ENCODE peak calls at places on chromosomes 2 and 18, in seven cellular contexts. One of them, this sample, is unnamed.

GRCh38 chr2:147636238-147636887 is 208.5 kb upstream of the ACVR2A start:
- DNase-seq in IMR-90: peak
- DNase-seq in upper lobe of right lung: no peak
- DNase-seq in brain microvascular endothelial cell: no peak
- DNase-seq in breast epithelium: no peak
- DNase-seq in thyroid gland: no peak
- DNase-seq in A673: no peak
- DNase-seq in this sample: no peak

GRCh38 chr2:229032596-229033234 is 238.4 kb downstream of the PID1 start:
- DNase-seq in breast epithelium: no peak
- DNase-seq in IMR-90: no peak
- DNase-seq in upper lobe of right lung: no peak
- DNase-seq in thyroid gland: no peak
- DNase-seq in A673: no peak
- DNase-seq in brain microvascular endothelial cell: no peak
- DNase-seq in this sample: no peak

GRCh38 chr18:8616026-8616401 is 6.8 kb downstream of the RAB12 start:
- DNase-seq in upper lobe of right lung: no peak
- DNase-seq in brain microvascular endothelial cell: no peak
- DNase-seq in breast epithelium: no peak
- DNase-seq in A673: no peak
- DNase-seq in IMR-90: no peak
- DNase-seq in thyroid gland: no peak
- DNase-seq in this sample: no peak

GRCh38 chr2:169222665-169223064 is 139.7 kb downstream of the LRP2 start:
- DNase-seq in A673: no peak
- DNase-seq in thyroid gland: no peak
- DNase-seq in brain microvascular endothelial cell: no peak
- DNase-seq in upper lobe of right lung: no peak
- DNase-seq in breast epithelium: no peak
- DNase-seq in IMR-90: no peak
- DNase-seq in this sample: no peak

GRCh38 chr2:222310747-222311320 is 12.0 kb upstream of the PAX3 start:
- DNase-seq in upper lobe of right lung: no peak
- DNase-seq in IMR-90: no peak
- DNase-seq in breast epithelium: no peak
- DNase-seq in brain microvascular endothelial cell: no peak
- DNase-seq in thyroid gland: no peak
- DNase-seq in A673: no peak
- DNase-seq in this sample: no peak

GRCh38 chr2:2801458-2801857 is 470.4 kb upstream of the MYT1L start:
- DNase-seq in brain microvascular endothelial cell: no peak
- DNase-seq in upper lobe of right lung: no peak
- DNase-seq in IMR-90: no peak
- DNase-seq in breast epithelium: no peak
- DNase-seq in A673: no peak
- DNase-seq in thyroid gland: no peak
- DNase-seq in this sample: no peak

GRCh38 chr2:210558708-210559107 is 2.3 kb downstream of the CPS1 start:
- DNase-seq in brain microvascular endothelial cell: peak
- DNase-seq in IMR-90: no peak
- DNase-seq in A673: peak
- DNase-seq in thyroid gland: no peak
- DNase-seq in upper lobe of right lung: no peak
- DNase-seq in breast epithelium: no peak
- DNase-seq in this sample: peak

GRCh38 chr18:33579147-33579867 is 1.3 kb downstream of the ASXL3 start:
- DNase-seq in upper lobe of right lung: no peak
- DNase-seq in A673: no peak
- DNase-seq in breast epithelium: no peak
- DNase-seq in thyroid gland: peak
- DNase-seq in IMR-90: no peak
- DNase-seq in brain microvascular endothelial cell: no peak
- DNase-seq in this sample: no peak

GRCh38 chr2:205858781-205859478 is 176.6 kb downstream of the NRP2 start:
- DNase-seq in breast epithelium: no peak
- DNase-seq in brain microvascular endothelial cell: peak
- DNase-seq in thyroid gland: peak
- DNase-seq in A673: no peak
- DNase-seq in upper lobe of right lung: no peak
- DNase-seq in IMR-90: peak
- DNase-seq in this sample: no peak

GRCh38 chr18:34548120-34548972 is 161.8 kb upstream of the DTNA start:
- DNase-seq in breast epithelium: no peak
- DNase-seq in thyroid gland: no peak
- DNase-seq in brain microvascular endothelial cell: no peak
- DNase-seq in upper lobe of right lung: no peak
- DNase-seq in A673: no peak
- DNase-seq in IMR-90: no peak
- DNase-seq in this sample: no peak

GRCh38 chr2:112648081-112648480 is 2.3 kb downstream of the SLC20A1 start:
- DNase-seq in IMR-90: no peak
- DNase-seq in upper lobe of right lung: no peak
- DNase-seq in A673: peak
- DNase-seq in breast epithelium: no peak
- DNase-seq in thyroid gland: no peak
- DNase-seq in brain microvascular endothelial cell: no peak
- DNase-seq in this sample: no peak
- H3K4me3 ChIP-seq in IMR-90: no peak
- H3K4me3 ChIP-seq in upper lobe of right lung: peak
- H3K4me3 ChIP-seq in A673: peak
- H3K4me3 ChIP-seq in breast epithelium: no peak
- H3K4me3 ChIP-seq in thyroid gland: no peak
- H3K4me3 ChIP-seq in brain microvascular endothelial cell: peak
- H3K4me3 ChIP-seq in this sample: peak

GRCh38 chr18:74965682-74966081 is 243.3 kb downstream of the PTGR3 start:
- DNase-seq in brain microvascular endothelial cell: no peak
- DNase-seq in thyroid gland: no peak
- DNase-seq in IMR-90: no peak
- DNase-seq in breast epithelium: no peak
- DNase-seq in A673: no peak
- DNase-seq in upper lobe of right lung: no peak
- DNase-seq in this sample: no peak

GRCh38 chr18:74963820-74964446 is 245.0 kb downstream of the PTGR3 start:
- DNase-seq in upper lobe of right lung: no peak
- DNase-seq in brain microvascular endothelial cell: peak
- DNase-seq in A673: peak
- DNase-seq in thyroid gland: peak
- DNase-seq in IMR-90: peak
- DNase-seq in breast epithelium: no peak
- DNase-seq in this sample: no peak
- TF ChIP-seq CTCF in upper lobe of right lung: peak
- TF ChIP-seq CTCF in brain microvascular endothelial cell: peak
- TF ChIP-seq CTCF in A673: peak
- TF ChIP-seq CTCF in thyroid gland: peak
- TF ChIP-seq CTCF in IMR-90: peak
- TF ChIP-seq CTCF in breast epithelium: no peak
- TF ChIP-seq CTCF in this sample: peak

DNA sequence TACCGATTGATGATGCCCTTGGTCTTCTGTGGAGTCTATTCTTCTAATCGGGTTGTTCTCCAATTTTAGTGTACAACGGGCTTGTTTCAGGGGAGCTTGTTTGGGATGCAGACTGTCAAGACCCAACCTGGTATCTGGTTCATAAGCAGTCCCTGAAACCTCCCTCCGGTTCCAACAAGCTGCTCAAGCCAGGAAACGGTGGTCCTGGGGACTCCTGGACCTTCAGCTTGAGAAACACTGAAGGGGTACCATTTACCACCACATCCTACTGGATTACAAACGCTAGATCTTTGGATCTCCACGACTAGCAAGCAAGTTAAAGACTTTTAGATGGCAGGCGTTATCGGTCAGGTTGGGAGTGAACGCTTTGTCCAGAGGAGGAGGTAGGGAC is 2.0 kb downstream of the BCL2 start:
- DNase-seq in thyroid gland: no peak
- DNase-seq in A673: no peak
- DNase-seq in upper lobe of right lung: no peak
- DNase-seq in breast epithelium: no peak
- DNase-seq in brain microvascular endothelial cell: no peak
- DNase-seq in IMR-90: no peak
- DNase-seq in this sample: no peak
- H3K4me3 ChIP-seq in thyroid gland: peak
- H3K4me3 ChIP-seq in A673: peak
- H3K4me3 ChIP-seq in upper lobe of right lung: peak
- H3K4me3 ChIP-seq in breast epithelium: peak
- H3K4me3 ChIP-seq in brain microvascular endothelial cell: no peak
- H3K4me3 ChIP-seq in IMR-90: no peak
- H3K4me3 ChIP-seq in this sample: no peak

DNA sequence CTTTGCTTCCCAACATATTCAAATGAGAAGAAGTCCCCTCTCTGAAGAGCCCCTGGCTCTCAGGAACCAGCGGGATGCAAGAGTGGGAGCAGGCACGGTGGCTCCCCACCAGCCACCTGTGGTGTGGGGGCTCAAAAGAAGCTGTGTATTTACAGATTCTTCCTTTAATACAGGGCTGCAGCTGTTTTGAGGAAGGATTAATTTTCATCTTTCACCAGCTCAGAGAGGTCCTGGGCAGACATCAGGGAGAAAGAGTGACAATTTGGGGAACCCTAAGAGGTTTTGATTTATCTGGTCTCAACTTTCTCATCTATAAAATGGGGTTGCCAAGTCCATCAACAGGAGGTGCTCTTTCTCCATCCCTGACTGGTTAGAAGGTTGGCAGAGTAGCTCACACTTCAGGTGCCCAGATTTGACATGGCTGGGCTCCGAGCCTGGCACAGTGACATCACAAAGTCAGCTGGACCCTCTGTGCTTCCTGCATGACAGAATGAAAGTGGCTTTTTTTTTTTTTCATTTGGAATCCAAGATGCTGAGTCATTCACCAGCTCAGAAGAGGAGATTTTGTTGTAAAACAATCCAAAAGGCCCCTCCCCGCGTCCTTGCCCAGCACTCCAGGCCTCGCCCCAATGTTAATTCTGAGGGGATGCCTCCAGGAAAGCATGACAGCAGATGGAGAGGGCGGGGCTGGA is 15.5 kb upstream of the SIX2 start:
- DNase-seq in A673: peak
- DNase-seq in IMR-90: peak
- DNase-seq in breast epithelium: no peak
- DNase-seq in upper lobe of right lung: no peak
- DNase-seq in thyroid gland: peak
- DNase-seq in brain microvascular endothelial cell: peak
- DNase-seq in this sample: peak
- TF ChIP-seq CTCF in A673: no peak
- TF ChIP-seq CTCF in IMR-90: no peak
- TF ChIP-seq CTCF in breast epithelium: no peak
- TF ChIP-seq CTCF in upper lobe of right lung: no peak
- TF ChIP-seq CTCF in thyroid gland: no peak
- TF ChIP-seq CTCF in brain microvascular endothelial cell: no peak
- TF ChIP-seq CTCF in this sample: peak

DNA sequence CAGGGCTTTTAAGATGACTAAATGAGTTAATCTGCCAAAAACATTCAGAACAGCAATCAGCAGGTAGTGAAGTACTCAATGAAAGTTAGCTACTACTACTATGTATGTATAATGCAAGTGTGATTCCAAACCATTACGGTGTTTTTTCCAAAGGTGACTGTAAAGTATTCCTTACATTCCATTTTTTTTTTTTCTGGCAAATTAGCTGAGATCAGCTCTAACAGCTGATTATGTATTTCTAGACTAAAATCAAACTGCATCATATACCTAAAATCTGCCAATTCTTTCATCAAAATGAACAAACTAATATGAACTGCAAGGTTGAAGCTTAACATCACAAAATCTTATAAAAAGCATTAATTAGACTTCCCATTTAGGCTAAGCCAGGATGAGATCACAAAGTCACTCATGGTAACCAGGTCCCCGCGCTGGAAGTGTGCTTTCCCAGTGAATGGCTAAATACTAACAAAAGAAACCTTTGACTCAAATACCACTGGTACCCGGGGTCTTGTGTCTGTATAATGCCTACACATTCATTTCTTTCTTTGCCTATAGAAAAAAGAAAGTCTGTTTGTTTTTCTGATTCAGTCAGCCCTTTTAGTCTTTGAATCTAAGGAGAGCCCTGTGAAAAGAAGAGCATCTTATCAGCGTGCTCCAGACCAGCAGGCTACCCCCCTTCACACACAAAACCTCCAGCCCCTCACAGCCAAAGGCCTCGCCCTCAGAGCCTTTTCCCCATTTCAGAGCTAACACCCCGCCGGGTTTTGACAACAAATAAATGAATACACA is 88.3 kb downstream of the RBMS1 start:
- DNase-seq in breast epithelium: no peak
- DNase-seq in upper lobe of right lung: no peak
- DNase-seq in A673: no peak
- DNase-seq in IMR-90: no peak
- DNase-seq in brain microvascular endothelial cell: no peak
- DNase-seq in thyroid gland: no peak
- DNase-seq in this sample: no peak
- H3K4me3 ChIP-seq in breast epithelium: peak
- H3K4me3 ChIP-seq in upper lobe of right lung: peak
- H3K4me3 ChIP-seq in A673: peak
- H3K4me3 ChIP-seq in IMR-90: peak
- H3K4me3 ChIP-seq in brain microvascular endothelial cell: peak
- H3K4me3 ChIP-seq in thyroid gland: no peak
- H3K4me3 ChIP-seq in this sample: peak

DNA sequence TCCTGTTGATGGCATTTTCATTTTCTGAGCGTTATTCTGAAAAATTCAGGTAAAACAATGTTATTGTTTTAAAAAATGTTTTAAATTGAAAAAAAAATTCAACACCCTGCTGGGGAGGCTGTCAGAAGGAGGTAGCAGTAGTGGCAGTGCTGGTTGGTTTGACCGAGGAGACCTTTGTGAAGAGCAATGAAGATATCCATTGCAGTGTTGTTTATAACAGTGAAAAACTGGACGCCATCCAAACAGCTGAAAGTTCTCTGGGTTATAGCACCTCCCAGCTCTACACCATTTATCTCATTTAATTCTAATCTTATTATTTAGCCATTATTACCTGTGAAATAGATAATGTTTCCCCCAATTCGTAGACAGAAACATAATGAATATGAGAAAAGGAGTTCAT is 12.6 kb upstream of the ITM2C start:
- DNase-seq in brain microvascular endothelial cell: no peak
- DNase-seq in IMR-90: no peak
- DNase-seq in breast epithelium: no peak
- DNase-seq in upper lobe of right lung: no peak
- DNase-seq in thyroid gland: no peak
- DNase-seq in A673: no peak
- DNase-seq in this sample: no peak
- TF ChIP-seq CTCF in brain microvascular endothelial cell: no peak
- TF ChIP-seq CTCF in IMR-90: no peak
- TF ChIP-seq CTCF in breast epithelium: no peak
- TF ChIP-seq CTCF in upper lobe of right lung: no peak
- TF ChIP-seq CTCF in thyroid gland: no peak
- TF ChIP-seq CTCF in A673: no peak
- TF ChIP-seq CTCF in this sample: no peak

DNA sequence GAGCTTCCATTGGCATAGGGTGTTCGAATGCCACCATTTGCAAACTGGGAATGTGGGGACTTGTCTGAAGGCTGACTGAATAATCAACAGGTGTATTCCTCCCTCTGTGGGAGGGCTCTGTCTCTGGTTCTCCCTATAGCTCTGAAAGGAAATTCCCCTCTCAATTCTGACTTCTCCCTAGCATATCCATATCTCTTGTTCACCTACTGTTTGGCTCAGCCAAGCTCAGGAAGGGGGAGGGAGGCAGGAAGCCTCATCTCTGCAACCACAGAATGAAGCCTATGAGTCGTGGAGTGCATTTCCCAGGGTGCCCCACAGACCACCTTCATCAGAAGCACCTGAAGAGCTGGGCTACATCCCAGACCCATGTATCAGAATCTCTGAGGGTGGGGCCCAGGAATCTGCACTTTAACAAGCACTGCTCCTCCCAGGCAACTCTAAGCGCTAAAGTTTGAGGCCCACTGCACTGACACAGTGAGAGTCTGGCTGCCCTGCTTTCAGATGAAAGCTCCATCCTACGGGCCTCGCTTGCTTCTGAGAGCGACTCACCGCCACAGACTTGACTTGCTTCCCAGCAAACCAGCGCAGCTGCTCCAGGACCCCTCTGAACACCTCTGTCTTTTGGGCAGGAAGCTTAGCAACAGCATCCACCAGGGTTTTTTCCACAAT is 32.0 kb downstream of the XDH start:
- DNase-seq in thyroid gland: no peak
- DNase-seq in breast epithelium: no peak
- DNase-seq in A673: no peak
- DNase-seq in brain microvascular endothelial cell: peak
- DNase-seq in upper lobe of right lung: no peak
- DNase-seq in IMR-90: peak
- DNase-seq in this sample: no peak
- H3K4me3 ChIP-seq in thyroid gland: no peak
- H3K4me3 ChIP-seq in breast epithelium: no peak
- H3K4me3 ChIP-seq in A673: no peak
- H3K4me3 ChIP-seq in brain microvascular endothelial cell: no peak
- H3K4me3 ChIP-seq in upper lobe of right lung: no peak
- H3K4me3 ChIP-seq in IMR-90: no peak
- H3K4me3 ChIP-seq in this sample: no peak